ENCODE peak calls at places on chromosomes 16 and 17, in eight cellular contexts. Y is lung; H is left lung; I is A549; Z is body of pancreas; D is IMR-90; E is CD8-positive, alpha-beta T cell; U is HCT116. P is an unnamed sample. For H3K4me1, the result is how much of the 10 kb centered on the place peaks cover.

GRCh38 chr17:66548158-66548557 is 245.7 kb downstream of the PRKCA start:
- ATAC-seq in Y (no peak), H (peak), I (peak), Z (no peak), D (no peak), E (peak), U (no peak), P (no peak)

GRCh38 chr17:30812218-30813177 is 12.0 kb downstream of the CRLF3 start:
- ATAC-seq in Y (no peak), H (peak), I (no peak), Z (no peak), D (peak), E (no peak), U (no peak), P (no peak)

GRCh38 chr16:55333690-55334089 is 9.7 kb downstream of the IRX6 start:
- ATAC-seq in Y (no peak), H (no peak), I (no peak), Z (no peak), D (no peak), E (no peak), U (no peak), P (no peak)

GRCh38 chr17:72120878-72121163 is at the start of gene SOX9:
- ATAC-seq in Y (peak), H (peak), I (peak), Z (peak), D (peak), E (no peak), U (peak), P (peak)

GRCh38 chr16:49986351-49987124 is 38.5 kb upstream of the CNEP1R1 start:
- ATAC-seq in Y (no peak), H (no peak), I (no peak), Z (no peak), D (no peak), E (no peak), U (peak), P (no peak)

GRCh38 chr17:42832934-42833770 is at the start of gene PSME3:
- ATAC-seq in Y (peak), H (peak), I (peak), Z (peak), D (peak), E (peak), U (peak), P (peak)

GRCh38 chr17:69954241-69954933 is 120.6 kb upstream of the KCNJ16 start:
- ATAC-seq in Y (no peak), H (no peak), I (no peak), Z (no peak), D (peak), E (no peak), U (no peak), P (no peak)

GRCh38 chr16:14434860-14435259 is 195.2 kb downstream of the PARN start:
- ATAC-seq in Y (no peak), H (no peak), I (no peak), Z (no peak), D (no peak), E (no peak), U (no peak), P (no peak)

GRCh38 chr17:63496663-63497400 is 20.0 kb downstream of the ACE start:
- ATAC-seq in Y (no peak), H (no peak), I (no peak), Z (no peak), D (no peak), E (no peak), U (no peak), P (no peak)

GRCh38 chr16:84662471-84662870 is 14.2 kb downstream of the KLHL36 start:
- ATAC-seq in Y (no peak), H (no peak), I (no peak), Z (no peak), D (peak), E (no peak), U (no peak), P (no peak)

GRCh38 chr16:67964477-67965131 is 3.8 kb downstream of the SLC12A4 start:
- ATAC-seq in Y (no peak), H (no peak), I (no peak), Z (no peak), D (no peak), E (no peak), U (no peak), P (no peak)

GRCh38 chr17:36755586-36755985 is 154.2 kb downstream of the MRM1 start:
- ATAC-seq in Y (no peak), H (peak), I (peak), Z (no peak), D (no peak), E (no peak), U (peak), P (no peak)

GRCh38 chr16:68274441-68274840 is 10.1 kb downstream of the SLC7A6 start:
- ATAC-seq in Y (no peak), H (no peak), I (no peak), Z (no peak), D (no peak), E (no peak), U (no peak), P (no peak)

GRCh38 chr17:45889579-45889978 is 4.8 kb upstream of the MAPT start:
- ATAC-seq in Y (no peak), H (no peak), I (no peak), Z (no peak), D (no peak), E (no peak), U (peak), P (no peak)

GRCh38 chr17:47745037-47745380 is 12.0 kb downstream of the TBX21 start:
- ATAC-seq in Y (no peak), H (no peak), I (no peak), Z (no peak), D (no peak), E (no peak), U (no peak), P (no peak)

GRCh38 chr17:55663395-55663794 is 59.3 kb downstream of the TMEM100 start:
- ATAC-seq in Y (no peak), H (peak), I (no peak), Z (no peak), D (no peak), E (no peak), U (no peak), P (no peak)

GRCh38 chr17:2179615-2180295 is 123.8 kb downstream of the SMG6 start:
- ATAC-seq in Y (no peak), H (peak), I (no peak), Z (peak), D (peak), E (no peak), U (no peak), P (peak)

GRCh38 chr17:63113167-63113566 is 147.1 kb downstream of the TANC2 start:
- ATAC-seq in Y (no peak), H (no peak), I (no peak), Z (no peak), D (no peak), E (no peak), U (peak), P (no peak)

GRCh38 chr17:21020622-21021021 is 22.2 kb downstream of the USP22 start:
- ATAC-seq in Y (no peak), H (no peak), I (peak), Z (no peak), D (no peak), E (no peak), U (no peak), P (no peak)

GRCh38 chr17:80111702-80112470 is 10.5 kb downstream of the GAA start:
- ATAC-seq in Y (no peak), H (no peak), I (peak), Z (no peak), D (no peak), E (no peak), U (peak), P (no peak)

GRCh38 chr17:66663041-66663494 is 171.8 kb upstream of the CACNG5 start:
- ATAC-seq in Y (no peak), H (no peak), I (no peak), Z (no peak), D (no peak), E (no peak), U (no peak), P (no peak)

GRCh38 chr16:56807011-56807675 is 57.9 kb upstream of the SLC12A3 start:
- ATAC-seq in Y (no peak), H (no peak), I (peak), Z (no peak), D (peak), E (no peak), U (peak), P (no peak)

GRCh38 chr16:88743693-88744519 is 37.6 kb downstream of the CTU2 start:
- ATAC-seq in Y (peak), H (peak), I (peak), Z (peak), D (peak), E (peak), U (peak), P (peak)

GRCh38 chr16:57701759-57702371 is 7.3 kb downstream of the DRC7 start:
- ATAC-seq in Y (no peak), H (no peak), I (no peak), Z (no peak), D (no peak), E (no peak), U (no peak), P (no peak)

GRCh38 chr16:14186007-14186953 is 115.2 kb downstream of the MRTFB start:
- ATAC-seq in Y (peak), H (peak), I (peak), Z (peak), D (peak), E (peak), U (peak), P (peak)

GRCh38 chr16:1635070-1635469 is 22.9 kb downstream of the CRAMP1 start:
- ATAC-seq in Y (no peak), H (no peak), I (no peak), Z (no peak), D (no peak), E (no peak), U (no peak), P (no peak)

GRCh38 chr16:278863-279366 is 1.5 kb upstream of the ARHGDIG start:
- ATAC-seq in Y (no peak), H (peak), I (peak), Z (peak), D (no peak), E (peak), U (peak), P (no peak)

GRCh38 chr16:67966549-67967182 is 1.8 kb downstream of the SLC12A4 start:
- ATAC-seq in Y (no peak), H (peak), I (no peak), Z (no peak), D (peak), E (no peak), U (peak), P (no peak)

GRCh38 chr17:1487939-1488825 is 4.3 kb downstream of the MYO1C start:
- ATAC-seq in Y (peak), H (peak), I (peak), Z (peak), D (peak), E (peak), U (peak), P (peak)

GRCh38 chr17:64061157-64061898 is 40.9 kb upstream of the ICAM2 start:
- ATAC-seq in Y (no peak), H (no peak), I (no peak), Z (no peak), D (no peak), E (no peak), U (no peak), P (no peak)

GRCh38 chr17:29588561-29589411 is 662 bp downstream of the GIT1 start:
- ATAC-seq in Y (no peak), H (no peak), I (peak), Z (peak), D (peak), E (peak), U (peak), P (peak)

GRCh38 chr17:20103454-20104448 is 94.6 kb downstream of the SPECC1 start:
- ATAC-seq in Y (no peak), H (no peak), I (no peak), Z (no peak), D (no peak), E (no peak), U (no peak), P (no peak)

GRCh38 chr17:17077861-17078732 is 35.8 kb downstream of the MPRIP start:
- ATAC-seq in Y (no peak), H (peak), I (no peak), Z (peak), D (no peak), E (no peak), U (no peak), P (no peak)

GRCh38 chr17:29867643-29868181 is 62.3 kb downstream of the SSH2 start:
- ATAC-seq in Y (no peak), H (peak), I (peak), Z (no peak), D (no peak), E (no peak), U (no peak), P (no peak)

GRCh38 chr16:74745926-74746325 is 28.7 kb downstream of the FA2H start:
- ATAC-seq in Y (no peak), H (no peak), I (no peak), Z (no peak), D (no peak), E (no peak), U (no peak), P (no peak)

GRCh38 chr17:40348136-40348504 is 16.4 kb downstream of the GJD3 start:
- ATAC-seq in Y (no peak), H (no peak), I (no peak), Z (no peak), D (no peak), E (no peak), U (no peak), P (no peak)
- H3K4me1 ChIP-seq in Y (half or more), H (half or more), I (half or more), Z (half or more), D (half or more), E (half or more), U (under half), P (half or more)

GRCh38 chr16:17358846-17359245 is 111.9 kb downstream of the XYLT1 start:
- ATAC-seq in Y (no peak), H (no peak), I (no peak), Z (no peak), D (no peak), E (no peak), U (no peak), P (no peak)

GRCh38 chr16:17358350-17358749 is 112.4 kb downstream of the XYLT1 start:
- ATAC-seq in Y (no peak), H (no peak), I (no peak), Z (no peak), D (no peak), E (no peak), U (no peak), P (no peak)

GRCh38 chr16:17357302-17358062 is 113.3 kb downstream of the XYLT1 start:
- ATAC-seq in Y (no peak), H (no peak), I (no peak), Z (no peak), D (no peak), E (no peak), U (no peak), P (no peak)

GRCh38 chr16:17360810-17361209 is 110.0 kb downstream of the XYLT1 start:
- ATAC-seq in Y (no peak), H (peak), I (no peak), Z (no peak), D (no peak), E (no peak), U (no peak), P (no peak)

DNA sequence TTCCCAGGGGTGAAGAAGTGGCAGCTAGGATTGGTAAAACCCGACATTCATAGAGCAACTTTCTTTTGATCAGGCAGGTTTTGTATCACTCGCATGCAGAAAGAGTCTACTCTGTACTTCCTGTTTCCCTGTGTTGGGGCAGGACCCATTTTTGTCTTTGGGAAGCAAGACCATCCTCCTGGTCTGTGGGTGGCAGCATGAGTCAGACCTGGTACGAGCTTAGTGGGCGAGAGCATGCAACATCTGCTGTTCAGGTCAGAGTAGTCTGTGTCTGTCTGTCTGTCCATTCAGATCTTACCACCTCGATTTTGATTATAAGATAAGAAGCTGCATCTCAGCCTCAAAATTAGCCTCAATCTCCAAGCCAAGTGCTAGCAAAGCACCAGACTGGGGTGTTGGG is 111.0 kb downstream of the XYLT1 start:
- ATAC-seq in Y (peak), H (peak), I (no peak), Z (no peak), D (peak), E (peak), U (no peak), P (no peak)
- H3K4me1 ChIP-seq in Y (under half), H (under half), I (under half), Z (under half), D (under half), E (half or more), U (under half), P (under half)

DNA sequence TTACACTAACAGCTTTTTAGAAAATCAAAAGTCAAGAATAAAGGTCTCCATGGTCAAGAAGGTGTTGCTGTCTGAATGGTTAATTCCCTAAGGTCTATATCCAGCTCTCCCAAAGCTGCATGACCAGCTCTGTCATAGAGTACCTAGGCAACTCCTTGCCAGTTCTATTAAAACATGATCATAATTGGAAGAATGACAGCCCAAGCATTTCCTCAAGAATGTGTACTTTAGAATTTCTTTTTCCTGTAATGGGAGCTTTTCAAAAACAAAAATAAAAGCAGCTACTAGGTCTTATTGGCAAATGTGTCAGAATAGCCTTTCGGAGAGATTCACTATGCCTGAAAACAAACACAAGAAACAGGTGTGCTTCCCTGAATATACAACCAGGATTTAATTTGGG is 7.9 kb downstream of the SPOP start:
- ATAC-seq in Y (no peak), H (peak), I (no peak), Z (no peak), D (no peak), E (no peak), U (no peak), P (no peak)
- H3K4me1 ChIP-seq in Y (under half), H (under half), I (under half), Z (under half), D (under half), E (under half), U (under half), P (half or more)

GRCh38 chr17:27538156-27538955 is 82.1 kb downstream of the KSR1 start:
- ATAC-seq in Y (no peak), H (no peak), I (no peak), Z (no peak), D (no peak), E (no peak), U (no peak), P (no peak)

GRCh38 chr17:27535178-27535928 is 79.1 kb downstream of the KSR1 start:
- ATAC-seq in Y (no peak), H (no peak), I (no peak), Z (no peak), D (no peak), E (no peak), U (no peak), P (no peak)

GRCh38 chr17:27535975-27536374 is 79.7 kb downstream of the KSR1 start:
- ATAC-seq in Y (no peak), H (no peak), I (no peak), Z (no peak), D (no peak), E (no peak), U (no peak), P (no peak)

GRCh38 chr17:27539152-27539551 is 82.9 kb downstream of the KSR1 start:
- ATAC-seq in Y (no peak), H (no peak), I (no peak), Z (peak), D (no peak), E (no peak), U (no peak), P (no peak)

GRCh38 chr17:27536781-27537180 is 80.5 kb downstream of the KSR1 start:
- ATAC-seq in Y (no peak), H (no peak), I (no peak), Z (no peak), D (no peak), E (no peak), U (no peak), P (no peak)
- H3K4me1 ChIP-seq in Y (under half), H (under half), I (half or more), Z (half or more), D (half or more), E (under half), U (under half), P (under half)

GRCh38 chr17:77307479-77308198 is 166.9 kb downstream of the SEC14L1 start:
- ATAC-seq in Y (no peak), H (no peak), I (no peak), Z (no peak), D (no peak), E (no peak), U (no peak), P (no peak)
- H3K4me1 ChIP-seq in Y (under half), H (under half), I (half or more), Z (under half), D (under half), E (under half), U (under half), P (under half)

GRCh38 chr16:85980686-85981085 is 81.7 kb downstream of the IRF8 start:
- ATAC-seq in Y (no peak), H (no peak), I (no peak), Z (no peak), D (no peak), E (no peak), U (no peak), P (no peak)
- H3K4me1 ChIP-seq in Y (under half), H (under half), I (under half), Z (under half), D (under half), E (under half), U (under half), P (under half)

GRCh38 chr17:44350733-44351226 is 5.7 kb downstream of the GRN start:
- ATAC-seq in Y (peak), H (peak), I (peak), Z (peak), D (peak), E (peak), U (peak), P (no peak)

GRCh38 chr17:44349553-44350070 is 4.5 kb downstream of the GRN start:
- ATAC-seq in Y (no peak), H (no peak), I (no peak), Z (no peak), D (no peak), E (no peak), U (no peak), P (no peak)

GRCh38 chr17:44348234-44348987 is 3.3 kb downstream of the GRN start:
- ATAC-seq in Y (no peak), H (peak), I (no peak), Z (no peak), D (no peak), E (no peak), U (no peak), P (no peak)

GRCh38 chr17:44351464-44351863 is 6.4 kb downstream of the GRN start:
- ATAC-seq in Y (no peak), H (no peak), I (no peak), Z (no peak), D (no peak), E (no peak), U (no peak), P (no peak)

DNA sequence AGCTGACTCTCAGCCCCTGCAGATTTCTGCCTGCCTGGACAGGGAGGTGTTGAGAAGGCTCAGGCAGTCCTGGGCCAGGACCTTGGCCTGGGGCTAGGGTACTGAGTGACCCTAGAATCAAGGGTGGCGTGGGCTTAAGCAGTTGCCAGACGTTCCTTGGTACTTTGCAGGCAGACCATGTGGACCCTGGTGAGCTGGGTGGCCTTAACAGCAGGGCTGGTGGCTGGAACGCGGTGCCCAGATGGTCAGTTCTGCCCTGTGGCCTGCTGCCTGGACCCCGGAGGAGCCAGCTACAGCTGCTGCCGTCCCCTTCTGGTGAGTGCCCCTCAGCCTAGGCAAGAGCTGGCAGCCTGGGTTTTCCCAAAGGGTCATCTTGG is 3.9 kb downstream of the GRN start:
- ATAC-seq in Y (no peak), H (no peak), I (no peak), Z (no peak), D (no peak), E (no peak), U (no peak), P (no peak)
- H3K4me1 ChIP-seq in Y (under half), H (under half), I (under half), Z (under half), D (under half), E (under half), U (under half), P (under half)

GRCh38 chr16:11101283-11101682 is 154.7 kb downstream of the SOCS1 start:
- ATAC-seq in Y (no peak), H (no peak), I (no peak), Z (no peak), D (no peak), E (no peak), U (no peak), P (no peak)
- H3K4me1 ChIP-seq in Y (under half), H (under half), I (under half), Z (under half), D (half or more), E (under half), U (under half), P (under half)